ENCODE peak calls at places on chromosomes 16 and 17, in eight cellular contexts. C, N, J, W, V, R, O and T are unnamed samples.

GRCh38 chr17:21129023-21129681 is 2.4 kb downstream of the DHRS7B start:
- DNase-seq in C (no peak), N (peak), J (no peak), W (no peak), V (peak), R (no peak), O (peak), T (no peak)

GRCh38 chr17:82664701-82665182 is 16.5 kb upstream of the WDR45B start:
- DNase-seq in C (no peak), N (peak), J (no peak), W (no peak), V (no peak), R (no peak), O (no peak), T (no peak)

GRCh38 chr16:88784074-88784855 is 755 bp downstream of the PIEZO1 start:
- DNase-seq in C (peak), N (no peak), J (no peak), W (peak), V (peak), R (no peak), O (peak), T (no peak)

GRCh38 chr17:18323007-18323406 is 7.9 kb downstream of the SMCR8 start:
- DNase-seq in C (no peak), N (no peak), J (no peak), W (no peak), V (no peak), R (no peak), O (no peak), T (no peak)

GRCh38 chr17:64009571-64010402 is 10.6 kb downstream of the ICAM2 start:
- DNase-seq in C (no peak), N (no peak), J (no peak), W (no peak), V (no peak), R (no peak), O (no peak), T (no peak)

GRCh38 chr17:81250286-81251090 is 11.4 kb downstream of the NDUFAF8 start:
- DNase-seq in C (no peak), N (no peak), J (no peak), W (no peak), V (no peak), R (no peak), O (no peak), T (no peak)

GRCh38 chr16:57663917-57664661 is 4.0 kb upstream of the ADGRG3 start:
- DNase-seq in C (no peak), N (no peak), J (no peak), W (no peak), V (no peak), R (no peak), O (no peak), T (no peak)

GRCh38 chr16:1832831-1833454 is 5.9 kb downstream of the FAHD1 start:
- DNase-seq in C (no peak), N (no peak), J (no peak), W (no peak), V (no peak), R (no peak), O (no peak), T (no peak)

GRCh38 chr17:75565066-75565465 is 22.5 kb upstream of the MYO15B start:
- DNase-seq in C (no peak), N (no peak), J (no peak), W (no peak), V (no peak), R (no peak), O (peak), T (no peak)

GRCh38 chr17:73641779-73642580 is 2.3 kb downstream of the SDK2 start:
- DNase-seq in C (no peak), N (no peak), J (no peak), W (no peak), V (no peak), R (no peak), O (no peak), T (no peak)

GRCh38 chr17:50887705-50888245 is 21.6 kb upstream of the TOB1 start:
- DNase-seq in C (no peak), N (no peak), J (no peak), W (no peak), V (no peak), R (no peak), O (no peak), T (no peak)

GRCh38 chr17:32878211-32878610 is 1.3 kb upstream of the MYO1D start:
- DNase-seq in C (no peak), N (no peak), J (peak), W (no peak), V (peak), R (no peak), O (peak), T (no peak)

GRCh38 chr16:87125206-87126155 is 191.7 kb downstream of the C16orf95 start:
- DNase-seq in C (no peak), N (no peak), J (no peak), W (no peak), V (no peak), R (no peak), O (no peak), T (no peak)

GRCh38 chr16:2467301-2468141 is 3.6 kb upstream of the NTN3 start:
- DNase-seq in C (peak), N (peak), J (no peak), W (no peak), V (peak), R (no peak), O (peak), T (no peak)

GRCh38 chr16:89004209-89004831 is 27.3 kb upstream of the CBFA2T3 start:
- DNase-seq in C (no peak), N (no peak), J (no peak), W (no peak), V (peak), R (no peak), O (no peak), T (no peak)

GRCh38 chr16:57265850-57266530 is 18.5 kb downstream of the PLLP start:
- DNase-seq in C (peak), N (peak), J (no peak), W (no peak), V (peak), R (no peak), O (peak), T (no peak)

GRCh38 chr16:88478115-88478514 is 25.0 kb downstream of the ZFPM1 start:
- DNase-seq in C (no peak), N (no peak), J (no peak), W (peak), V (no peak), R (no peak), O (no peak), T (no peak)

GRCh38 chr16:85460252-85460982 is 152.7 kb upstream of the GSE1 start:
- DNase-seq in C (no peak), N (no peak), J (no peak), W (no peak), V (no peak), R (no peak), O (no peak), T (no peak)

GRCh38 chr17:416293-417206 is 63.9 kb upstream of the RPH3AL start:
- DNase-seq in C (no peak), N (no peak), J (no peak), W (peak), V (no peak), R (no peak), O (no peak), T (peak)

GRCh38 chr17:82545071-82545462 is 25.5 kb downstream of the FOXK2 start:
- DNase-seq in C (no peak), N (peak), J (no peak), W (no peak), V (no peak), R (no peak), O (no peak), T (no peak)

GRCh38 chr16:71338632-71339031 is 19.9 kb upstream of the CALB2 start:
- DNase-seq in C (no peak), N (no peak), J (no peak), W (no peak), V (no peak), R (no peak), O (no peak), T (no peak)

GRCh38 chr17:44218344-44219125 is 940 bp downstream of the UBTF start:
- DNase-seq in C (peak), N (peak), J (no peak), W (peak), V (peak), R (peak), O (peak), T (peak)

GRCh38 chr16:51734220-51734619 is 583.1 kb upstream of the SALL1 start:
- DNase-seq in C (no peak), N (no peak), J (no peak), W (no peak), V (no peak), R (no peak), O (no peak), T (no peak)

GRCh38 chr17:18156171-18156975 is 27.3 kb upstream of the ALKBH5 start:
- DNase-seq in C (no peak), N (no peak), J (no peak), W (no peak), V (no peak), R (no peak), O (no peak), T (no peak)

GRCh38 chr17:76502326-76503211 is 1.3 kb upstream of the RHBDF2 start:
- DNase-seq in C (no peak), N (no peak), J (no peak), W (no peak), V (no peak), R (no peak), O (no peak), T (no peak)

GRCh38 chr17:72749119-72749572 is 343.3 kb downstream of the SLC39A11 start:
- DNase-seq in C (no peak), N (no peak), J (no peak), W (no peak), V (no peak), R (no peak), O (no peak), T (no peak)

GRCh38 chr17:57534863-57535651 is 210.0 kb downstream of the CCDC182 start:
- DNase-seq in C (no peak), N (no peak), J (no peak), W (no peak), V (no peak), R (no peak), O (no peak), T (no peak)

GRCh38 chr16:81553814-81554675 is 109.4 kb downstream of the CMIP start:
- DNase-seq in C (no peak), N (no peak), J (no peak), W (no peak), V (no peak), R (no peak), O (no peak), T (no peak)

GRCh38 chr17:58703137-58703846 is 10.9 kb downstream of the RAD51C start:
- DNase-seq in C (no peak), N (no peak), J (no peak), W (no peak), V (no peak), R (no peak), O (peak), T (no peak)

GRCh38 chr16:74817851-74818250 is 43.2 kb upstream of the FA2H start:
- DNase-seq in C (no peak), N (no peak), J (no peak), W (no peak), V (no peak), R (no peak), O (no peak), T (no peak)

GRCh38 chr16:1941924-1942809 is 832 bp downstream of the MSRB1 start:
- DNase-seq in C (no peak), N (no peak), J (no peak), W (no peak), V (no peak), R (no peak), O (peak), T (no peak)

GRCh38 chr16:71467810-71468209 is 5.8 kb upstream of the ZNF23 start:
- DNase-seq in C (no peak), N (no peak), J (no peak), W (peak), V (no peak), R (no peak), O (no peak), T (no peak)

GRCh38 chr17:40542562-40543411 is 22.5 kb downstream of the CCR7 start:
- DNase-seq in C (no peak), N (no peak), J (peak), W (peak), V (peak), R (no peak), O (peak), T (peak)

GRCh38 chr16:84925092-84925772 is 86.1 kb downstream of the ZDHHC7 start:
- DNase-seq in C (peak), N (peak), J (peak), W (peak), V (no peak), R (peak), O (peak), T (peak)

GRCh38 chr17:75771334-75772281 is 6.6 kb upstream of the GALK1 start:
- DNase-seq in C (no peak), N (no peak), J (no peak), W (no peak), V (no peak), R (no peak), O (no peak), T (no peak)

GRCh38 chr16:72811188-72811720 is 236.7 kb downstream of the ZFHX3 start:
- DNase-seq in C (no peak), N (no peak), J (no peak), W (no peak), V (no peak), R (no peak), O (no peak), T (no peak)

GRCh38 chr16:88306411-88306810 is 76.3 kb upstream of the ZNF469 start:
- DNase-seq in C (no peak), N (no peak), J (no peak), W (no peak), V (no peak), R (no peak), O (no peak), T (no peak)

GRCh38 chr16:83744521-83744981 is 63.2 kb upstream of the HSBP1 start:
- DNase-seq in C (peak), N (peak), J (no peak), W (no peak), V (peak), R (no peak), O (peak), T (no peak)